ENCODE peak calls at places on chromosome 16, in six cellular contexts. One of them, this sample, is unnamed.
A peak's percentile ranks its signal among the peaks of the same experiment; 100 is the strongest.

GRCh38 chr16:57810197-57811024 is 8.1 kb upstream of the KIFC3 start:
- DNase-seq in esophagus squamous epithelium: peak; percentile 40
- DNase-seq in breast epithelium: peak; percentile 78
- DNase-seq in lower lobe of right lung: peak; percentile 90
- DNase-seq in OCI-LY7: no peak
- DNase-seq in fibroblast of lung: peak; percentile 83
- DNase-seq in this sample: peak; percentile 86

GRCh38 chr16:66553223-66553622 is 847 bp downstream of the CKLF start:
- DNase-seq in fibroblast of lung: no peak
- DNase-seq in breast epithelium: no peak
- DNase-seq in lower lobe of right lung: no peak
- DNase-seq in OCI-LY7: peak; percentile 29
- DNase-seq in esophagus squamous epithelium: no peak
- DNase-seq in this sample: no peak

GRCh38 chr16:79296491-79296890 is 304.0 kb downstream of the MAF start:
- DNase-seq in breast epithelium: no peak
- DNase-seq in fibroblast of lung: no peak
- DNase-seq in OCI-LY7: no peak
- DNase-seq in lower lobe of right lung: no peak
- DNase-seq in esophagus squamous epithelium: no peak
- DNase-seq in this sample: no peak

GRCh38 chr16:10405386-10405939 is 19.6 kb downstream of the ATF7IP2 start:
- DNase-seq in OCI-LY7: no peak
- DNase-seq in lower lobe of right lung: no peak
- DNase-seq in esophagus squamous epithelium: no peak
- DNase-seq in breast epithelium: no peak
- DNase-seq in fibroblast of lung: peak; percentile 89
- DNase-seq in this sample: no peak

GRCh38 chr16:24989417-24989978 is 25.7 kb downstream of the ARHGAP17 start:
- DNase-seq in breast epithelium: no peak
- DNase-seq in lower lobe of right lung: no peak
- DNase-seq in fibroblast of lung: peak; percentile 27
- DNase-seq in esophagus squamous epithelium: no peak
- DNase-seq in OCI-LY7: no peak
- DNase-seq in this sample: no peak

GRCh38 chr16:78705694-78706093 is 606.2 kb downstream of the WWOX start:
- DNase-seq in esophagus squamous epithelium: no peak
- DNase-seq in OCI-LY7: peak; percentile 22
- DNase-seq in lower lobe of right lung: no peak
- DNase-seq in breast epithelium: no peak
- DNase-seq in fibroblast of lung: peak; percentile 40
- DNase-seq in this sample: no peak

GRCh38 chr16:12027091-12027490 is 50.6 kb downstream of the SNX29 start:
- DNase-seq in fibroblast of lung: peak; percentile 12
- DNase-seq in esophagus squamous epithelium: no peak
- DNase-seq in OCI-LY7: peak; percentile 18
- DNase-seq in breast epithelium: no peak
- DNase-seq in lower lobe of right lung: no peak
- DNase-seq in this sample: no peak

GRCh38 chr16:29925173-29925804 is 737 bp downstream of the KCTD13 start:
- DNase-seq in OCI-LY7: no peak
- DNase-seq in esophagus squamous epithelium: no peak
- DNase-seq in fibroblast of lung: peak; percentile 10
- DNase-seq in lower lobe of right lung: no peak
- DNase-seq in breast epithelium: no peak
- DNase-seq in this sample: no peak

GRCh38 chr16:8718753-8719386 is 44.5 kb downstream of the ABAT start:
- DNase-seq in fibroblast of lung: no peak
- DNase-seq in esophagus squamous epithelium: no peak
- DNase-seq in breast epithelium: no peak
- DNase-seq in OCI-LY7: no peak
- DNase-seq in lower lobe of right lung: no peak
- DNase-seq in this sample: no peak

GRCh38 chr16:28977703-28978641 is 3.4 kb downstream of the SPNS1 start:
- DNase-seq in esophagus squamous epithelium: no peak
- DNase-seq in fibroblast of lung: no peak
- DNase-seq in lower lobe of right lung: peak; percentile 60
- DNase-seq in OCI-LY7: peak; percentile 46
- DNase-seq in breast epithelium: no peak
- DNase-seq in this sample: no peak

GRCh38 chr16:49652441-49653175 is 203.3 kb downstream of the ZNF423 start:
- DNase-seq in OCI-LY7: no peak
- DNase-seq in fibroblast of lung: peak; percentile 87
- DNase-seq in lower lobe of right lung: peak; percentile 39
- DNase-seq in esophagus squamous epithelium: no peak
- DNase-seq in breast epithelium: no peak
- DNase-seq in this sample: no peak

DNA sequence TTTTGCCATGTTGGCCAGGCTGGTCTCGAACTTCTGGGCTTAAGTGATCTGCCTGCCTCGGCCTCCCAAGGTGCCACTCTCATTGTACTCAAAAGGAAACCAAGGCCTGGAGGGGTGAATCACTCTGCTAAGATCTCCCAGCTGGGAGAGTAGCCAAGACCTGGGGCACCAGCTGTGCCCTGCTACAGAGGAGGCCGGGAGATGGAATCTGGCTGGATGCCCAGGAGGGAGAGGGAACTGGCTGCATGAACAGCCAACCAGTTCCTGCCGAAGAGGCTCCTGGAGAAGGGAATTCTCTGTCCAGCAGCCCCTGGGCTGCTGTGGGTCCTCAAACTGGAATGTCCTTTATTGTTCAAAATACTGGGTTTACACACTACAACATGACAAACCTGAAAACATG is 238.7 kb upstream of the CIBAR2 start:
- DNase-seq in esophagus squamous epithelium: peak; percentile 26
- DNase-seq in OCI-LY7: no peak
- DNase-seq in breast epithelium: peak; percentile 97
- DNase-seq in lower lobe of right lung: peak; percentile 91
- DNase-seq in fibroblast of lung: peak; percentile 95
- DNase-seq in this sample: peak; percentile 95
- TF ChIP-seq CTCF in esophagus squamous epithelium: no peak
- TF ChIP-seq CTCF in OCI-LY7: no peak
- TF ChIP-seq CTCF in breast epithelium: no peak
- TF ChIP-seq CTCF in lower lobe of right lung: no peak
- TF ChIP-seq CTCF in fibroblast of lung: no peak
- TF ChIP-seq CTCF in this sample: no peak

GRCh38 chr16:5336898-5337297 is 239.3 kb upstream of the EEF2KMT start:
- DNase-seq in breast epithelium: no peak
- DNase-seq in OCI-LY7: no peak
- DNase-seq in fibroblast of lung: no peak
- DNase-seq in esophagus squamous epithelium: no peak
- DNase-seq in lower lobe of right lung: no peak
- DNase-seq in this sample: no peak
- H3K27ac ChIP-seq in breast epithelium: no peak overlapping the region
- H3K27ac ChIP-seq in OCI-LY7: no peak overlapping the region
- H3K27ac ChIP-seq in fibroblast of lung: no peak overlapping the region
- H3K27ac ChIP-seq in esophagus squamous epithelium: no peak overlapping the region
- H3K27ac ChIP-seq in lower lobe of right lung: no peak overlapping the region
- H3K27ac ChIP-seq in this sample: no peak overlapping the region

GRCh38 chr16:81495321-81496234 is 51.0 kb downstream of the CMIP start:
- DNase-seq in esophagus squamous epithelium: no peak
- DNase-seq in breast epithelium: no peak
- DNase-seq in fibroblast of lung: no peak
- DNase-seq in lower lobe of right lung: peak; percentile 80
- DNase-seq in OCI-LY7: no peak
- DNase-seq in this sample: no peak
- H3K4me1 ChIP-seq in esophagus squamous epithelium: peaks cover 83% of the 10 kb centered on the region
- H3K4me1 ChIP-seq in breast epithelium: no peaks in the 10 kb centered on the region
- H3K4me1 ChIP-seq in fibroblast of lung: peaks cover 3% of the 10 kb centered on the region
- H3K4me1 ChIP-seq in lower lobe of right lung: peaks cover 90% of the 10 kb centered on the region
- H3K4me1 ChIP-seq in OCI-LY7: peaks cover 16% of the 10 kb centered on the region
- H3K4me1 ChIP-seq in this sample: no peaks in the 10 kb centered on the region

GRCh38 chr16:81061855-81062608 is 15.0 kb downstream of the C16orf46 start:
- DNase-seq in lower lobe of right lung: no peak
- DNase-seq in esophagus squamous epithelium: no peak
- DNase-seq in OCI-LY7: no peak
- DNase-seq in breast epithelium: no peak
- DNase-seq in fibroblast of lung: no peak
- DNase-seq in this sample: no peak
- TF ChIP-seq CTCF in lower lobe of right lung: no peak
- TF ChIP-seq CTCF in esophagus squamous epithelium: no peak
- TF ChIP-seq CTCF in OCI-LY7: no peak
- TF ChIP-seq CTCF in breast epithelium: no peak
- TF ChIP-seq CTCF in fibroblast of lung: no peak
- TF ChIP-seq CTCF in this sample: no peak

GRCh38 chr16:5323742-5324141 is 226.1 kb upstream of the EEF2KMT start:
- DNase-seq in esophagus squamous epithelium: no peak
- DNase-seq in lower lobe of right lung: no peak
- DNase-seq in OCI-LY7: no peak
- DNase-seq in breast epithelium: no peak
- DNase-seq in fibroblast of lung: no peak
- DNase-seq in this sample: no peak

GRCh38 chr16:5325932-5326331 is 228.3 kb upstream of the EEF2KMT start:
- DNase-seq in OCI-LY7: no peak
- DNase-seq in fibroblast of lung: no peak
- DNase-seq in lower lobe of right lung: no peak
- DNase-seq in breast epithelium: no peak
- DNase-seq in esophagus squamous epithelium: no peak
- DNase-seq in this sample: no peak

GRCh38 chr16:5328546-5328945 is 231.0 kb upstream of the EEF2KMT start:
- DNase-seq in breast epithelium: no peak
- DNase-seq in lower lobe of right lung: no peak
- DNase-seq in fibroblast of lung: no peak
- DNase-seq in OCI-LY7: peak; percentile 7
- DNase-seq in esophagus squamous epithelium: no peak
- DNase-seq in this sample: no peak

GRCh38 chr16:5323284-5323683 is 225.7 kb upstream of the EEF2KMT start:
- DNase-seq in OCI-LY7: no peak
- DNase-seq in esophagus squamous epithelium: no peak
- DNase-seq in breast epithelium: no peak
- DNase-seq in lower lobe of right lung: no peak
- DNase-seq in fibroblast of lung: peak; percentile 48
- DNase-seq in this sample: no peak

DNA sequence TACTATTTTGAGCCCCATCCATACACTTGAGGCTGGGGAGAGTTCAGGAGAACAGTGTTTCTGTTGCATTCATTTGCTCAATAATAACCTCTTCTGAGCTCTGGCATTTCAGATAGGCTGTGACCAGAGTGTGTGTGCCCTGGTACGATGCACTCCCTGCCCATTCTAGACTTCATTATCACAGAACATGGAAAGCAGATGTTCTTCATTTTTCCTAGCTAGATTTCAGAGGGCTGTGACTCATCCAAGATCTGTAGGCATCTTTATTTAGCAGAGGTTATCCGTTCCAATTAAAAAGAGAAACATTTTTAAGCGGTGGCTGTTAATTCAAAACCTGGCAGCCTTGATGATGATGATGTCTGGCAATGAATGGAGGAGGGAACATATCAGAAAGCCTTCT is 228.8 kb upstream of the EEF2KMT start:
- DNase-seq in breast epithelium: no peak
- DNase-seq in lower lobe of right lung: no peak
- DNase-seq in esophagus squamous epithelium: no peak
- DNase-seq in fibroblast of lung: peak; percentile 22
- DNase-seq in OCI-LY7: no peak
- DNase-seq in this sample: no peak
- H3K27ac ChIP-seq in breast epithelium: no peak overlapping the region
- H3K27ac ChIP-seq in lower lobe of right lung: no peak overlapping the region
- H3K27ac ChIP-seq in esophagus squamous epithelium: no peak overlapping the region
- H3K27ac ChIP-seq in fibroblast of lung: no peak overlapping the region
- H3K27ac ChIP-seq in OCI-LY7: no peak overlapping the region
- H3K27ac ChIP-seq in this sample: no peak overlapping the region

GRCh38 chr16:649646-650045 is 481 bp downstream of the WDR90 start:
- DNase-seq in OCI-LY7: peak; percentile 30
- DNase-seq in esophagus squamous epithelium: no peak
- DNase-seq in fibroblast of lung: no peak
- DNase-seq in lower lobe of right lung: no peak
- DNase-seq in breast epithelium: no peak
- DNase-seq in this sample: no peak
- H3K4me1 ChIP-seq in OCI-LY7: peaks cover 25% of the 10 kb centered on the region
- H3K4me1 ChIP-seq in esophagus squamous epithelium: peaks cover 32% of the 10 kb centered on the region
- H3K4me1 ChIP-seq in fibroblast of lung: peaks cover 7% of the 10 kb centered on the region
- H3K4me1 ChIP-seq in lower lobe of right lung: peaks cover 39% of the 10 kb centered on the region
- H3K4me1 ChIP-seq in breast epithelium: peaks cover 32% of the 10 kb centered on the region
- H3K4me1 ChIP-seq in this sample: peaks cover 9% of the 10 kb centered on the region

This sample was measured in ascending aorta.